ENCODE peak calls at places on chromosomes 4 and X, in five cellular contexts. S, C, L, K and E are unnamed samples. For H3K4me1, the result is how much of the 10 kb centered on the place peaks cover.

GRCh38 chrX:97322401-97322800 is 438.7 kb downstream of the RPA4 start:
- DNase-seq in S (no peak), L (no peak), K (no peak), C (no peak), E (no peak)

GRCh38 chr4:142656178-142656577 is 189.9 kb downstream of the INPP4B start:
- DNase-seq in C (no peak), K (no peak), S (no peak), L (no peak), E (no peak)

GRCh38 chrX:27008486-27008885 is 454.7 kb downstream of the PPP4R3C start:
- DNase-seq in S (no peak), C (no peak), K (no peak), L (no peak), E (no peak)

GRCh38 chr4:15142201-15142600 is 139.9 kb downstream of the CPEB2 start:
- DNase-seq in L (no peak), K (no peak), S (no peak), C (no peak), E (no peak)

GRCh38 chrX:33379839-33380238 is 168.5 kb upstream of the DMD start:
- DNase-seq in K (no peak), C (no peak), L (no peak), S (peak), E (no peak)

GRCh38 chrX:71098302-71098701 is 2.7 kb downstream of the FOXO4 start:
- DNase-seq in K (peak), C (peak), L (peak), S (peak), E (no peak)

GRCh38 chrX:96837808-96838207 is 45.9 kb upstream of the RPA4 start:
- DNase-seq in K (no peak), C (no peak), L (no peak), S (no peak), E (no peak)

GRCh38 chr4:55396305-55397023 is 707 bp downstream of the TMEM165 start:
- DNase-seq in L (no peak), C (peak), K (peak), S (peak), E (no peak)

GRCh38 chr4:111303806-111304205 is 680.9 kb upstream of the PITX2 start:
- DNase-seq in C (no peak), K (no peak), L (no peak), S (no peak), E (no peak)

GRCh38 chr4:118224239-118224829 is 128.5 kb downstream of the PRSS12 start:
- DNase-seq in K (no peak), C (peak), S (no peak), L (no peak), E (peak)

GRCh38 chrX:47650164-47651042 is at the start of gene ELK1:
- DNase-seq in K (peak), C (peak), S (peak), L (peak), E (peak)

GRCh38 chrX:47649302-47649701 is 1.1 kb downstream of the ELK1 start:
- DNase-seq in L (no peak), K (no peak), C (no peak), S (no peak), E (no peak)

GRCh38 chrX:47649781-47650163 is 591 bp downstream of the ELK1 start:
- DNase-seq in S (no peak), L (no peak), K (no peak), C (no peak), E (no peak)

GRCh38 chrX:47648376-47648775 is 2.0 kb downstream of the ELK1 start:
- DNase-seq in S (no peak), C (no peak), L (no peak), K (no peak), E (no peak)

DNA sequence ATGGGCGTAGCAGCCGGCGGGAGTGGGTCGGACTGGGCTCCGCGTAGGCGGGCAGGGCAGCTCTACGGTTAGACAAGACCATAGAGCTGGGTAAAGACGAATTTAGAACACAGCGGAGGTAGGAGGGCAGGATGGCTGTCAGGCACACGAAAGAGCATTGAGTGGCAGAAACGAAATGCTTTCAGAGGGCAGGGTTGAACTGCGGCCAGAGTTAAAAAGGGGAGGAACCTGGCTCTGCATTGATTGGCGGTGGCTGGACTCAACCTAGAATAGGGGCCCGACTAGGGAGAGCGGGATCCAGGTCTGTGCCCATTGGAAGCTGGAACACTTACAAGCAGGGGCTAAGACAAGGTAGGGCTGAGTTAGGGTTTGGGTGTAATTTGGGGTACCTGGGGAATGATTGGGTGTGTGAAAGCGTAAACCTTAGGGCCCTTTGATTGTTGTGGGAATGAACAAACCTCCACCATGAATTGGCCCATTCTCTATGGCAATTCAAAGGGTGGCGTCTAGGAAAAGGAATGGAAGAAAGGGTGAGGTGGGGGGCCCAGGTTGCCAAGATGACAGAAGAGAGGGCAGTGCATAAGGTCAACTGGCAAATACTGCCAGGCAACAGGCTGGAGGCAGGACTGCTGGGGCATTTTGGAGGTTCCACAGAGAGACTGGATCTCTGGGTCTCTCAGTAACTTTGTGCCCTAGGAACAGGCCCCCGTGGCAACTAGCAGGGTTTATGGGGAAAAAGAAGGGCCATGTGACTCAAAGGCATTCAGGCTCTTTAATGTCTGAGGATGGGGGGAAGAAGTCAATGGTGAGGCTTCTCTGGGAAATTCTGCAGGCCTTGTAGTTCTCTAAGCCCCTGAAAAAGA is 911 bp upstream of the ELK1 start:
- DNase-seq in S (no peak), C (no peak), K (no peak), L (no peak), E (no peak)
- H3K4me1 ChIP-seq in S (under half), C (under half), K (under half), L (under half), E (under half)

DNA sequence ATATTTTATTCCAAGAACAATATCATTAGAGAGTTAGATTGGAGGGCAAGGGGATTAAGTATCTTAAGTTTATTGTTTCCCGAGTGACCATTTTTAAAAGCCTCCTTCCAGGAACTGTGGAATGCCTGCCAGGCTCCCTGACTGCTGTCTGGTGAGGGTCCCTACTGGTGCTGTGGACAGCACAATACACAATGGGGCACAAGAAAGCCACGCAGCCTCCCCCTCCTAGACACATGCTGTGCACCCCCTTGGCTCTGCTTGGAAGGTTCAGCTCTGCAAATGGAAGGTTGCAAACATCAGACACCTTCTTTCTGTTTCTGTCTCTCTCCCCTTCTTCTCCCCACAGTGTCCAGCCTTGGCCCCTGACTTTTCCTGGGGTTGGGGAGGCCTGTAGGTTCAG is 153.2 kb downstream of the SHROOM3 start:
- DNase-seq in L (no peak), S (no peak), K (no peak), C (no peak), E (no peak)
- H3K27ac ChIP-seq in L (peak), S (no peak), K (peak), C (peak), E (no peak)

DNA sequence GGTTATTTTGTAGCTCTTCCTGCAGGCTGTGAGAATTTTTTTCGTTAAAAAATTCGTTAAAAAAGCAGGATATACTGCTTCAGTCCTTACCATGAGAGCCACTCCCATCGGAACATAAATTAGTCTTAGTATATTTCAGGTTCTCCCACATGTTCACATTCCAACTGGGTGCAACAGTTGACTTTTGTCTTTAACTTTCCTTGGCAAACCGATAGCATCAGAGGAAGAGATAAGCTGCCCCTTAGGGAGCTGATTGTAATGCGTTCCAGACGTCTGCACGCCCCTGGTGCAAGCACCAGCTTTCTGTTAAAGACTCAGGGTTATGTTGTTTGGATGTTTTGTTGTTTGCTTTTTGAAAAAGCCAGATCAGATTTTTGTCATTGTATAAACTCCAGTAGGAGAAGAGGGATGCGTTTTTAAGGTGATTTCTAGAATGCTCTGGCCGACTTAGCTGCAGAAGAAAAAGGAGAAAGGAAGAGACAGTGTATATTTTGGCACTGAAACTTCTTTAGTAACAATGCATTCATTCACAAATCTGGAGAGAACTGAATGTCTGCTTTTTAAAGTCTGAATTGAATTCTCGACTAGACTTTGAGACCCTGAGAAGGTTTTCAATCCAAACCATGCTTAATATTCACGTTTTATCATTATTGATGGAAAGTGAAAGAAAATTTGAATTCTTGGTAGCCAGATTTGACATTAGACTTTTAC is 160.9 kb downstream of the CBR4 start:
- DNase-seq in L (no peak), C (peak), K (no peak), S (no peak), E (no peak)
- H3K4me3 ChIP-seq in L (peak), C (no peak), K (peak), S (no peak), E (no peak)

GRCh38 chr4:148436512-148436911 is 5.7 kb downstream of the NR3C2 start:
- DNase-seq in C (no peak), K (no peak), L (no peak), S (no peak), E (no peak)
- H3K4me1 ChIP-seq in C (under half), K (half or more), L (under half), S (under half), E (under half)

DNA sequence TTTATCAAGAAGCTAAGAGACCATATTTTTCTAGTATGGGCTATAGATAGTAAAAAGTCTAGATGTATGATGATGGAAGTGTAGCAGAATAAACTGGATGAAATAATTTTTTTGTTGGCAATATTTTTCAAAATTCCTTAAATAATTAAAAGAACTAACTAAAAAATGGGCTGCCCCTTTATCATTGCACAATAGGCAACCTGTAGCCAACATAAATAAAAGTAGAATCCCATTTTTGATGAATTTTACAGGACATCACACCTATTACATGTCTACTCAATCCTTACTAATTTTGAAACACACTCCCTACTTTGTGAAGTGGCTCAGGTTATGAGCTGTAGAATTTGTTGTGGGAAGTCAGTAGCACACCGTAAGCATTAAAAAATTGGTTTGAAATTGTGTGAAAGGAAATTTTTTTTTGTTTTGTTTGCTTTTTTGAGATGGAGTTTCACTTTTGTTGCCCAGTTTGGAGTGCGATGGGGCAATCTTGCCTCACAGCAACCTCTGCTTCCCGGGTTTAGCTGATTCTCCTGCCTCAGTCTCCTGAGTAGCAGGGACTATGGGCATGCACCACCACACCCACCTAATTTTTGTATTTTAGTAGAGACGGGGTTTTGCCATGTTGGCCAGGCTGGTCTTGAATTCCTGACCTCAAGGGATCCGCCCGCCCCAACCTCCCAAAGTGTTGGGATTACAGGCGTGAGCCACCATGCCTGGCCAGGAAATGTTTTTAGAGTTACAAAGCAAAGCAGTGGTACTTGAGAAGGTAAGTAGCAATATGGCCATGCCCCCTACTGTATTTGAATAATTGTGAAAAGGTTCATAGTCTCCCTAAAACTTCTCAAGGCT is 8.9 kb upstream of the RUFY3 start:
- DNase-seq in L (no peak), C (no peak), S (no peak), K (no peak), E (no peak)
- H3K27ac ChIP-seq in L (no peak), C (no peak), S (no peak), K (peak), E (no peak)

GRCh38 chrX:151177141-151178027 is 1.0 kb downstream of the GPR50 start:
- DNase-seq in K (no peak), S (no peak), C (no peak), L (no peak), E (no peak)
- H3K4me3 ChIP-seq in K (no peak), S (no peak), C (no peak), L (peak), E (peak)